ENCODE peak calls at places on chromosomes 12 and 14, in eight cellular contexts. J, M, Q, A, L, N, R and O are unnamed samples.

GRCh38 chr14:78445275-78445674 is 275.1 kb downstream of the NRXN3 start:
- DNase-seq in J (no peak), M (no peak), Q (no peak), A (no peak), L (no peak), N (no peak), R (no peak), O (no peak)

GRCh38 chr12:53053223-53054111 is 3.6 kb downstream of the TNS2 start:
- DNase-seq in J (no peak), M (peak), Q (no peak), A (peak), L (peak), N (peak), R (no peak), O (no peak)

GRCh38 chr12:82896979-82897378 is 210.3 kb downstream of the TMTC2 start:
- DNase-seq in J (peak), M (no peak), Q (no peak), A (peak), L (peak), N (no peak), R (peak), O (peak)

GRCh38 chr12:102484017-102484731 is 3.8 kb upstream of the IGF1 start:
- DNase-seq in J (peak), M (peak), Q (no peak), A (no peak), L (peak), N (peak), R (peak), O (no peak)

GRCh38 chr12:49867580-49868341 is 24.9 kb upstream of the BCDIN3D start:
- DNase-seq in J (no peak), M (no peak), Q (no peak), A (peak), L (no peak), N (no peak), R (no peak), O (no peak)

GRCh38 chr12:11761869-11762567 is 112.5 kb downstream of the ETV6 start:
- DNase-seq in J (no peak), M (no peak), Q (no peak), A (no peak), L (no peak), N (no peak), R (no peak), O (no peak)

GRCh38 chr12:124554429-124555029 is 12.9 kb downstream of the NCOR2 start:
- DNase-seq in J (no peak), M (no peak), Q (no peak), A (no peak), L (no peak), N (no peak), R (no peak), O (no peak)

GRCh38 chr12:30965613-30965985 is 39.1 kb downstream of the TSPAN11 start:
- DNase-seq in J (no peak), M (no peak), Q (no peak), A (no peak), L (peak), N (no peak), R (no peak), O (no peak)

GRCh38 chr12:10959777-10960176 is 20.7 kb upstream of the TAS2R14 start:
- DNase-seq in J (no peak), M (no peak), Q (no peak), A (no peak), L (peak), N (no peak), R (no peak), O (no peak)

GRCh38 chr12:40515041-40515825 is 177.0 kb upstream of the CNTN1 start:
- DNase-seq in J (no peak), M (no peak), Q (no peak), A (no peak), L (no peak), N (no peak), R (peak), O (no peak)

GRCh38 chr12:104494816-104495158 is 38.0 kb downstream of the CHST11 start:
- DNase-seq in J (no peak), M (no peak), Q (no peak), A (no peak), L (no peak), N (no peak), R (no peak), O (no peak)
- H3K4me3 ChIP-seq in J (no peak), M (no peak), Q (no peak), A (no peak), L (no peak), N (peak), R (no peak), O (no peak)

DNA sequence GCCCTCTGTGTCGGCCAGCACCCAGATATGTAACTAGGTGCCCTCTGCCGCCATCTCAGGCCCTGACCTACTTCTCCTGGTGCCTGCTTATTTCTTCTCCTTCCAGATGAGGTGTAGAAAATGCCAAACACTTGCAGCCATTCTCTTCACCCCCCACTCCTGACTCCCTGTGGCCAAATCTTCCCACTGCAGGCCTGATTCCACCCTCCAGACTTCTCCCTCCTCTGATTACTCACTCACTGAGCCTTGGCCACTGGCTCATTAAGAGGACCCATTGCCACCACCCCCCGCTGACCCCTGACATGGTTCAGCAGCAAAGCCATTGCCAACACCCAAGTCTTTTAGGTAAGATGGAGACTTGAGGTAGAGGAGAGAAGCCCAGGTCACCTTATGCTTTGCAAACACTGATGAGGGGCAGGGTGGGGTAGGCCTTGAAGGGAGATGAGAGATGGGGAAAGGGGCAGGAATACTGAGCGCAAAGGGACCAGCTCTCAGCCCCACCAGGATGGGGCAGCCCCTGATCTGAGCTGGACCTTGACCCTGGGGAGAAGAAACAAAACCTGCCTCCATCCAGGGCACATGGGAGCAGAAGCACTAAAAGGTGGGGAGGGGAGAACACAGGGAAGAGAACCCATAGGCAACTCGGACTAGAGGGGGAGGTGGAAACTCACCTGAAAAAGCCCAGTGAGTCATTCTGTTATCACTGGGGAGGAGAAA is 25.1 kb upstream of the ANO2 start:
- DNase-seq in J (no peak), M (no peak), Q (no peak), A (no peak), L (no peak), N (no peak), R (no peak), O (no peak)
- TF ChIP-seq CTCF in J (no peak), M (no peak), Q (no peak), A (no peak), L (no peak), N (no peak), R (no peak), O (no peak)

GRCh38 chr14:68548194-68549056 is 244.4 kb downstream of the ZFP36L1 start:
- DNase-seq in J (peak), M (peak), Q (peak), A (peak), L (peak), N (no peak), R (peak), O (no peak)
- H3K4me3 ChIP-seq in J (no peak), M (no peak), Q (peak), A (no peak), L (no peak), N (no peak), R (peak), O (no peak)

DNA sequence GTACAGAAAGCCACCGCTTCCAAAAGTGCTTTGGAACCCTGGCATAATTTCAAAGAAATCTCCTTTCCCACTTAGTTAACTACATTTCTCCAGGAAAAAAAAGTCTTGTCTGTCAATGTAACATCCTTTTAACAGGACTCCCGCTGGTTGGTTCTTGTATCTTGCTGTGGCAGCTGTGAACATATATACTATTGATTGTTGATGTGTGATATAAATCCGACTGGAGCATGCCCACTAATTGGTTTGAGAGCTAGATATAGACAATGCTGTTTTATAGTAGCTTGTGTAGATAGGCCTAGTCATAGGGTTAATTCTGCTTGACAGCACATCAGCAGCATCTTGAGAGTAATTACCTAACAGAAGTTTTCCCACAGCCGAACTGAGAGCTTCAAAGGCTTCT is 89.6 kb downstream of the MSRB3 start:
- DNase-seq in J (no peak), M (no peak), Q (no peak), A (no peak), L (no peak), N (no peak), R (peak), O (no peak)
- TF ChIP-seq CTCF in J (no peak), M (no peak), Q (no peak), A (no peak), L (no peak), N (no peak), R (no peak), O (no peak)